ENCODE peak calls at places on chromosome 5, in eight cellular contexts. A is brain microvascular endothelial cell, W is HT1080, I is psoas muscle, E is glutamatergic neuron, C is GM06990, L is IMR-90, Q is aorta. J is an unnamed sample.

GRCh38 chr5:132394681-132395259 is 25.3 kb downstream of the SLC22A5 start:
- DNase-seq in A (no peak), W (no peak), I (no peak), E (no peak), C (no peak), L (no peak), Q (no peak), J (no peak)

GRCh38 chr5:35752012-35752411 is 104.7 kb upstream of the IL7R start:
- DNase-seq in A (no peak), W (no peak), I (no peak), E (no peak), C (no peak), L (no peak), Q (no peak), J (no peak)

GRCh38 chr5:122882836-122883235 is 37.4 kb downstream of the SNX24 start:
- DNase-seq in A (peak; percentile 30), W (peak; percentile 54), I (no peak), E (no peak), C (no peak), L (peak; percentile 55), Q (no peak), J (no peak)

GRCh38 chr5:126837907-126838539 is 61.1 kb downstream of the LMNB1 start:
- DNase-seq in A (peak; percentile 40), W (no peak), I (no peak), E (no peak), C (no peak), L (peak; percentile 53), Q (no peak), J (no peak)

GRCh38 chr5:103010120-103010666 is 109.7 kb downstream of the GIN1 start:
- DNase-seq in A (no peak), W (no peak), I (no peak), E (no peak), C (no peak), L (peak; percentile 42), Q (no peak), J (no peak)

GRCh38 chr5:149464796-149465489 is 85.9 kb upstream of the IL17B start:
- DNase-seq in A (no peak), W (no peak), I (peak; percentile 37), E (no peak), C (no peak), L (peak; percentile 78), Q (peak; percentile 80), J (peak; percentile 51)

GRCh38 chr5:27191786-27192505 is 153.6 kb upstream of the CDH9 start:
- DNase-seq in A (peak; percentile 49), W (no peak), I (no peak), E (no peak), C (no peak), L (peak; percentile 10), Q (no peak), J (no peak)

GRCh38 chr5:79173626-79174025 is 62.0 kb downstream of the BHMT start:
- DNase-seq in A (no peak), W (no peak), I (no peak), E (no peak), C (no peak), L (no peak), Q (no peak), J (no peak)

GRCh38 chr5:80326468-80326867 is 6.7 kb downstream of the SPZ1 start:
- DNase-seq in A (no peak), W (no peak), I (no peak), E (no peak), C (no peak), L (no peak), Q (no peak), J (no peak)

GRCh38 chr5:16809816-16810502 is 126.1 kb downstream of the MYO10 start:
- DNase-seq in A (peak; percentile 71), W (no peak), I (no peak), E (no peak), C (no peak), L (peak; percentile 49), Q (no peak), J (peak; percentile 30)